ENCODE peak calls at places on chromosomes 12 and 14, in four cellular contexts. D, J, Y and M are unnamed samples.

GRCh38 chr14:73752297-73752992 is 38.3 kb upstream of the PNMA1 start:
- DNase-seq in Y (peak; percentile 50), J (peak; percentile 59), D (no peak), M (no peak)

GRCh38 chr12:15996254-15996653 is 85.1 kb downstream of the DERA start:
- DNase-seq in Y (peak; percentile 19), D (no peak), J (no peak), M (peak; percentile 59)

GRCh38 chr14:76786556-76786955 is 25.3 kb downstream of the VASH1 start:
- DNase-seq in D (no peak), Y (no peak), J (no peak), M (no peak)

GRCh38 chr12:104816845-104817503 is 141.1 kb downstream of the SLC41A2 start:
- DNase-seq in Y (no peak), J (no peak), D (no peak), M (no peak)

GRCh38 chr14:99509871-99510555 is 28.8 kb downstream of the CCNK start:
- DNase-seq in J (no peak), Y (no peak), D (no peak), M (no peak)

GRCh38 chr12:107014050-107014449 is 27.1 kb upstream of the MTERF2 start:
- DNase-seq in J (no peak), Y (no peak), D (no peak), M (peak; percentile 8)

GRCh38 chr12:14954269-14954668 is 7.1 kb downstream of the ARHGDIB start:
- DNase-seq in Y (peak; percentile 58), J (no peak), D (no peak), M (no peak)

GRCh38 chr14:65791551-65791981 is 379.0 kb downstream of the FUT8 start:
- DNase-seq in D (peak; percentile 33), Y (peak; percentile 62), J (no peak), M (peak; percentile 48)

GRCh38 chr14:58752782-58753181 is 115.0 kb downstream of the DACT1 start:
- DNase-seq in D (no peak), Y (peak; percentile 45), J (no peak), M (no peak)

GRCh38 chr12:40999212-40999611 is 188.9 kb upstream of the PDZRN4 start:
- DNase-seq in J (no peak), Y (no peak), D (no peak), M (no peak)

GRCh38 chr14:48075487-48075886 is 400.1 kb upstream of the MDGA2 start:
- DNase-seq in J (no peak), Y (no peak), D (no peak), M (no peak)

GRCh38 chr14:72643317-72643801 is 250.5 kb downstream of the DPF3 start:
- DNase-seq in D (no peak), Y (no peak), J (no peak), M (peak; percentile 71)

GRCh38 chr14:72948481-72949138 is 22.3 kb downstream of the DCAF4 start:
- DNase-seq in Y (peak; percentile 59), D (peak; percentile 65), J (no peak), M (no peak)

GRCh38 chr14:64388533-64389243 is 535 bp downstream of the MTHFD1 start:
- DNase-seq in D (no peak), J (no peak), Y (peak; percentile 24), M (peak; percentile 34)

GRCh38 chr14:20866963-20867362 is 24.2 kb upstream of the RNASE3 start:
- DNase-seq in D (no peak), Y (peak; percentile 41), J (no peak), M (no peak)

GRCh38 chr14:59997496-59997895 is 77.6 kb downstream of the LRRC9 start:
- DNase-seq in D (no peak), Y (peak; percentile 16), J (no peak), M (no peak)

GRCh38 chr12:68189766-68190700 is 30.5 kb upstream of the IFNG start:
- DNase-seq in D (no peak), Y (peak; percentile 28), J (peak; percentile 77), M (no peak)

GRCh38 chr12:96236221-96236822 is 42.1 kb downstream of the ELK3 start:
- DNase-seq in Y (peak; percentile 62), J (no peak), D (no peak), M (no peak)

GRCh38 chr12:10331642-10332239 is 24.1 kb downstream of the KLRD1 start:
- DNase-seq in Y (peak; percentile 67), D (peak; percentile 43), J (no peak), M (peak; percentile 81)

GRCh38 chr14:32077081-32078029 is at the start of gene ARHGAP5:
- DNase-seq in Y (peak; percentile 37), J (peak; percentile 61), D (peak; percentile 71), M (no peak)

GRCh38 chr12:68237523-68238070 is 12.0 kb upstream of the IL26 start:
- DNase-seq in D (no peak), J (no peak), Y (no peak), M (no peak)

GRCh38 chr14:74949211-74949610 is 6.2 kb downstream of the PGF start:
- DNase-seq in D (no peak), Y (no peak), J (no peak), M (no peak)

GRCh38 chr14:38502241-38502640 is 246.3 kb upstream of the CLEC14A start:
- DNase-seq in D (no peak), J (no peak), Y (no peak), M (no peak)

GRCh38 chr12:12613334-12613733 is 1.7 kb downstream of the CREBL2 start:
- DNase-seq in Y (peak; percentile 48), D (no peak), J (no peak), M (no peak)

GRCh38 chr12:127728285-127728684 is 538.7 kb upstream of the TMEM132C start:
- DNase-seq in Y (no peak), D (no peak), J (no peak), M (no peak)

GRCh38 chr12:116138781-116139180 is 138.7 kb downstream of the MED13L start:
- DNase-seq in Y (no peak), J (no peak), D (no peak), M (no peak)

GRCh38 chr14:61562321-61563161 is 132.8 kb upstream of the HIF1A start:
- DNase-seq in Y (peak; percentile 91), D (no peak), J (peak; percentile 77), M (peak; percentile 80)

GRCh38 chr12:109212460-109213115 is 96.2 kb downstream of the ACACB start:
- DNase-seq in D (no peak), J (no peak), Y (no peak), M (no peak)

GRCh38 chr14:69090187-69090789 is 62.6 kb downstream of the DCAF5 start:
- DNase-seq in D (no peak), J (no peak), Y (peak; percentile 43), M (peak; percentile 5)

GRCh38 chr12:6141048-6141447 is 16.6 kb upstream of the VWF start:
- DNase-seq in D (no peak), J (no peak), Y (peak; percentile 91), M (no peak)

GRCh38 chr12:13250416-13250815 is 53.9 kb downstream of the EMP1 start:
- DNase-seq in D (no peak), Y (no peak), J (no peak), M (peak; percentile 44)

GRCh38 chr12:91094036-91094660 is 17.1 kb downstream of the LUM start:
- DNase-seq in D (no peak), Y (no peak), J (no peak), M (no peak)

GRCh38 chr14:102749393-102749792 is 27.9 kb upstream of the TRAF3 start:
- DNase-seq in Y (no peak), J (no peak), D (no peak), M (no peak)

GRCh38 chr12:101939856-101940265 is 62.5 kb downstream of the DRAM1 start:
- DNase-seq in Y (peak; percentile 84), D (no peak), J (peak; percentile 73), M (peak; percentile 65)

GRCh38 chr12:118374909-118375308 is 1.4 kb upstream of the SUDS3 start:
- DNase-seq in Y (no peak), D (no peak), J (no peak), M (no peak)